ENCODE peak calls at places on chromosomes 6 and 20, in six cellular contexts. D is A549; A is CD4-positive, CD25-positive, alpha-beta regulatory T cell; Z is uterus; Q is upper lobe of right lung; E is spleen. Y is an unnamed sample. For H3K9me3 and H3K4me1, the result is how much of the 10 kb centered on the place peaks cover.

GRCh38 chr6:150898390-150899170 is 33.1 kb downstream of the MTHFD1L start:
- DNase-seq in D (no peak), A (peak), Z (no peak), Q (no peak), E (no peak), Y (no peak)

GRCh38 chr6:46410330-46410953 is 80.8 kb downstream of the RCAN2 start:
- DNase-seq in D (no peak), A (peak), Z (peak), Q (no peak), E (no peak), Y (peak)

GRCh38 chr6:69827491-69827890 is 30.7 kb upstream of the LMBRD1 start:
- DNase-seq in D (no peak), A (no peak), Z (no peak), Q (no peak), E (no peak), Y (no peak)

GRCh38 chr6:100202417-100203194 is 208.6 kb upstream of the MCHR2 start:
- DNase-seq in D (peak), A (no peak), Z (no peak), Q (no peak), E (no peak), Y (no peak)

GRCh38 chr6:108167449-108167903 is 1.7 kb downstream of the NR2E1 start:
- DNase-seq in D (no peak), A (no peak), Z (no peak), Q (no peak), E (no peak), Y (no peak)

GRCh38 chr6:44920952-44921491 is 407.1 kb upstream of the RUNX2 start:
- DNase-seq in D (no peak), A (no peak), Z (no peak), Q (no peak), E (no peak), Y (no peak)

GRCh38 chr6:38974389-38975133 is 74.0 kb upstream of the GLP1R start:
- DNase-seq in D (no peak), A (no peak), Z (no peak), Q (no peak), E (no peak), Y (no peak)

GRCh38 chr6:17866876-17867444 is 120.5 kb downstream of the KIF13A start:
- DNase-seq in D (no peak), A (no peak), Z (no peak), Q (no peak), E (no peak), Y (no peak)

GRCh38 chr20:18007534-18008292 is 38.9 kb downstream of the MGME1 start:
- DNase-seq in D (no peak), A (no peak), Z (peak), Q (no peak), E (peak), Y (no peak)

GRCh38 chr20:23151885-23152284 is 65.8 kb upstream of the CD93 start:
- DNase-seq in D (no peak), A (no peak), Z (no peak), Q (no peak), E (no peak), Y (no peak)

GRCh38 chr6:48184644-48185043 is 73.6 kb upstream of the PTCHD4 start:
- DNase-seq in D (no peak), A (no peak), Z (no peak), Q (no peak), E (no peak), Y (no peak)

GRCh38 chr6:93177451-93177850 is 241.9 kb downstream of the EPHA7 start:
- DNase-seq in D (no peak), A (no peak), Z (no peak), Q (no peak), E (no peak), Y (no peak)

GRCh38 chr6:82251942-82252341 is 4.4 kb upstream of the IBTK start:
- DNase-seq in D (peak), A (peak), Z (no peak), Q (no peak), E (no peak), Y (no peak)

GRCh38 chr6:14382381-14383236 is 265.0 kb downstream of the CD83 start:
- DNase-seq in D (no peak), A (no peak), Z (no peak), Q (no peak), E (no peak), Y (no peak)

GRCh38 chr20:24379116-24379927 is 90.1 kb upstream of the SYNDIG1 start:
- DNase-seq in D (no peak), A (no peak), Z (peak), Q (no peak), E (no peak), Y (no peak)

GRCh38 chr6:77466055-77467028 is 3.1 kb upstream of the HTR1B start:
- DNase-seq in D (peak), A (peak), Z (no peak), Q (peak), E (no peak), Y (no peak)

GRCh38 chr6:160173806-160174205 is 52.2 kb downstream of the SLC22A1 start:
- DNase-seq in D (no peak), A (no peak), Z (no peak), Q (no peak), E (no peak), Y (no peak)

GRCh38 chr6:55694148-55694547 is 115.2 kb upstream of the HMGCLL1 start:
- DNase-seq in D (no peak), A (no peak), Z (no peak), Q (no peak), E (no peak), Y (no peak)

GRCh38 chr20:10985536-10985935 is 311.7 kb upstream of the JAG1 start:
- DNase-seq in D (no peak), A (no peak), Z (no peak), Q (no peak), E (no peak), Y (no peak)

GRCh38 chr6:39804666-39805065 is 12.5 kb downstream of the DAAM2 start:
- DNase-seq in D (no peak), A (no peak), Z (no peak), Q (no peak), E (no peak), Y (no peak)

GRCh38 chr6:169669147-169669546 is 32.7 kb downstream of the WDR27 start:
- DNase-seq in D (no peak), A (no peak), Z (no peak), Q (no peak), E (no peak), Y (no peak)

GRCh38 chr6:109024368-109024767 is 70.3 kb downstream of the SESN1 start:
- DNase-seq in D (no peak), A (no peak), Z (no peak), Q (no peak), E (no peak), Y (no peak)

GRCh38 chr20:54690323-54690722 is 214.9 kb downstream of the DOK5 start:
- DNase-seq in D (no peak), A (no peak), Z (no peak), Q (no peak), E (no peak), Y (no peak)

GRCh38 chr20:33897313-33897912 is 86.3 kb downstream of the CHMP4B start:
- DNase-seq in D (no peak), A (no peak), Z (no peak), Q (no peak), E (no peak), Y (no peak)

GRCh38 chr6:166417285-166417691 is 34.5 kb upstream of the MPC1 start:
- DNase-seq in D (no peak), A (peak), Z (no peak), Q (peak), E (no peak), Y (peak)

GRCh38 chr6:139943391-139943790 is 568.9 kb upstream of the CITED2 start:
- DNase-seq in D (peak), A (no peak), Z (no peak), Q (no peak), E (no peak), Y (no peak)

GRCh38 chr6:134093007-134093573 is 40.7 kb upstream of the SLC2A12 start:
- DNase-seq in D (no peak), A (no peak), Z (no peak), Q (no peak), E (no peak), Y (no peak)

GRCh38 chr6:32700391-32701040 is 34.1 kb upstream of the HLA-DQB1 start:
- DNase-seq in D (peak), A (peak), Z (peak), Q (no peak), E (no peak), Y (no peak)

GRCh38 chr6:149884215-149884614 is 13.7 kb downstream of the RAET1E start:
- DNase-seq in D (no peak), A (no peak), Z (peak), Q (peak), E (no peak), Y (no peak)

GRCh38 chr6:168030218-168030693 is 32.8 kb downstream of the KIF25 start:
- DNase-seq in D (no peak), A (no peak), Z (no peak), Q (no peak), E (no peak), Y (no peak)

GRCh38 chr6:79269877-79270276 is 35.4 kb upstream of the HMGN3 start:
- DNase-seq in D (no peak), A (no peak), Z (no peak), Q (no peak), E (no peak), Y (no peak)

GRCh38 chr20:57242414-57242813 is 24.0 kb downstream of the BMP7 start:
- DNase-seq in D (no peak), A (no peak), Z (no peak), Q (no peak), E (no peak), Y (no peak)

GRCh38 chr6:85641916-85642773 is 541 bp downstream of the SYNCRIP start:
- DNase-seq in D (no peak), A (peak), Z (peak), Q (peak), E (peak), Y (peak)

GRCh38 chr6:155832596-155832995 is 377.0 kb upstream of the NOX3 start:
- DNase-seq in D (no peak), A (peak), Z (no peak), Q (no peak), E (no peak), Y (no peak)

GRCh38 chr6:119280080-119280479 is 69.5 kb downstream of the MAN1A1 start:
- DNase-seq in D (no peak), A (no peak), Z (no peak), Q (no peak), E (no peak), Y (no peak)

GRCh38 chr6:27553123-27553904 is 80.4 kb upstream of the ZNF184 start:
- DNase-seq in D (peak), A (peak), Z (no peak), Q (no peak), E (no peak), Y (no peak)

DNA sequence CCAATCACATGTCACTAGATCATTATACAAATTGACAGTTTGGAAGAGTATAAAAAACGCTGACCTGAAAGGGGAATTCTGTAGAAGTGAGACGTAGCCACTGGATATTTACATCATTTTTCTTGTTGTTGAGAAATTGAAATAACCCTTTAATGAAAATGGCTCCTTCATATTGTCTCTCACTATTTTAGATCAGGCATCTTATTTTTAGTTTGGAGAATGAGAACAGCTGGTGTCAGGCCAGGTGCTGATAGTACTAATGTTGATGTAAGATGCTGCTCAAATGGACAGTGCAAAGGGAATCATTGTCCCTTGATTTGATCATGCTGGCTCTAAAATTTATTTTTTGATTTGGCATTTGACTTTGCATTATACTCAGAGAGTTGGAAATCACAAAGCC is 17.4 kb downstream of the NKAIN2 start:
- DNase-seq in D (no peak), A (no peak), Z (no peak), Q (no peak), E (no peak), Y (no peak)
- H3K27ac ChIP-seq in D (no peak), A (no peak), Z (no peak), Q (no peak), E (no peak), Y (no peak)

GRCh38 chr20:61757-62156 is 25.7 kb upstream of the DEFB125 start:
- DNase-seq in D (no peak), A (no peak), Z (no peak), Q (no peak), E (no peak), Y (no peak)
- H3K9me3 ChIP-seq in D (under half), A (under half), Z (under half), Q (under half), E (under half), Y (under half)

GRCh38 chr6:112233864-112234263 is 20.5 kb downstream of the LAMA4 start:
- DNase-seq in D (no peak), A (no peak), Z (no peak), Q (no peak), E (no peak), Y (no peak)

GRCh38 chr6:112234596-112234995 is 19.8 kb downstream of the LAMA4 start:
- DNase-seq in D (no peak), A (no peak), Z (no peak), Q (no peak), E (no peak), Y (no peak)

GRCh38 chr6:112237066-112237465 is 17.3 kb downstream of the LAMA4 start:
- DNase-seq in D (no peak), A (no peak), Z (no peak), Q (no peak), E (no peak), Y (no peak)

GRCh38 chr6:112237644-112238043 is 16.7 kb downstream of the LAMA4 start:
- DNase-seq in D (no peak), A (no peak), Z (peak), Q (no peak), E (no peak), Y (no peak)

GRCh38 chr6:112235956-112236355 is 18.4 kb downstream of the LAMA4 start:
- DNase-seq in D (no peak), A (no peak), Z (no peak), Q (no peak), E (no peak), Y (no peak)
- H3K4me1 ChIP-seq in D (under half), A (under half), Z (under half), Q (half or more), E (under half), Y (under half)

GRCh38 chr20:45842169-45842812 is 8.7 kb downstream of the SNX21 start:
- DNase-seq in D (no peak), A (no peak), Z (no peak), Q (no peak), E (no peak), Y (no peak)
- H3K27ac ChIP-seq in D (no peak), A (no peak), Z (peak), Q (no peak), E (peak), Y (no peak)

GRCh38 chr20:60466683-60467022 is 508.4 kb downstream of the CDH26 start:
- DNase-seq in D (no peak), A (no peak), Z (no peak), Q (no peak), E (no peak), Y (no peak)
- H3K9me3 ChIP-seq in D (under half), A (under half), Z (under half), Q (under half), E (under half), Y (under half)

GRCh38 chr6:16687045-16687444 is 74.2 kb downstream of the ATXN1 start:
- DNase-seq in D (no peak), A (no peak), Z (no peak), Q (no peak), E (no peak), Y (no peak)
- H3K4me1 ChIP-seq in D (half or more), A (under half), Z (under half), Q (under half), E (half or more), Y (under half)

DNA sequence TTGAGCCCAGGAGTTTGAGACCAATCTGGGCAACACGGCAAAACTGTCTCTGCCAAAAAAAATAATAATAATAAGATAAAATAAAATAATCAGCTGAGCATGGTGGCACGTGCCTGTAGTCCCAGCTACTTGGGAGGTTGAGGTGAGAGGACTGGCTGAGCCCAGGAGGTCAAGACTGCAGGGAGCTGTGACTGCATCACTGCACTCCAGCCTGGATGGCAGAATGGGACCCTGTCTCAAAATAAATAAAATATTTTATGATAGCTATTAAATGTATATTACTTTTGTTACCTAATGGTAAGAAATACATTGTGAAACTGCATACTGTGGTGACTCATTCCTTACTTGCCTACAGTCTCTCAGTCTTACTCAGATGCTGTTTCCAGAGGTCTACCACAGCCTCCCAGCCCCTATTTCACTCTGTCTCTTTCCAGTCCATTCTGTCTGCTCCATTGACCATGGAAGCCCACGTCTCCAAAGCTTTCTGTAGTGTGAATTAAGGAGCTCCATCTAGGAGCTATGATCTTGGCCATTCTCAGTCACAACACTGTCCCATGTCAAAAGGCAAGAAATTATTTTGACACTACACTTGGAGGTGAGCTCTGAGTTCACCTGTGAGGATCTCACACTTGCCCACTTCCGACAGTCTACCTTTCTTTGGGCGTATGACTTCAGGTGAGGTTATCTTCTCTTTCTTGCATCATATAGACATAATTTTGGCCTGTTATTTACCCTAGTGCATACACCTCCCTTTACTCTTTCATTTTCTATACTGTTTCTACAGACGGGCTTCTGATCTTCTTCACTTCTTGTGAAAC is 22.4 kb upstream of the SNX9 start:
- DNase-seq in D (no peak), A (peak), Z (no peak), Q (no peak), E (no peak), Y (no peak)
- H3K27ac ChIP-seq in D (no peak), A (no peak), Z (no peak), Q (no peak), E (no peak), Y (no peak)

GRCh38 chr6:125003070-125003469 is 40.8 kb downstream of the RNF217 start:
- DNase-seq in D (no peak), A (no peak), Z (no peak), Q (no peak), E (no peak), Y (no peak)
- H3K9me3 ChIP-seq in D (under half), A (under half), Z (under half), Q (under half), E (under half), Y (under half)

GRCh38 chr20:38169636-38170035 is 4.6 kb upstream of the TGM2 start:
- DNase-seq in D (no peak), A (no peak), Z (no peak), Q (peak), E (no peak), Y (no peak)
- H3K4me1 ChIP-seq in D (half or more), A (under half), Z (under half), Q (under half), E (under half), Y (under half)